ENCODE peak calls at places on chromosome 16, in nine cellular contexts. K is BE2C; I is GM23338; N is epithelial cell of esophagus; B is astrocyte of the cerebellum; J is heart right ventricle; F is AG04450; U is keratinocyte; C is CD8-positive, alpha-beta T cell. O is an unnamed sample.

GRCh38 chr16:67116388-67117311 is 6.9 kb downstream of the PHAF1 start:
- DNase-seq in N (peak), I (no peak), J (no peak), U (no peak), F (no peak), K (no peak), C (no peak), B (no peak), O (no peak)

GRCh38 chr16:83967091-83967490 is 953 bp upstream of the NECAB2 start:
- DNase-seq in J (no peak), B (no peak), K (no peak), U (no peak), F (no peak), I (no peak), N (no peak), C (no peak), O (no peak)

GRCh38 chr16:24771132-24771778 is 41.8 kb downstream of the TNRC6A start:
- DNase-seq in N (peak), I (no peak), F (peak), J (no peak), K (no peak), B (no peak), C (no peak), U (no peak), O (peak)

GRCh38 chr16:85689285-85689949 is 663 bp upstream of the GINS2 start:
- DNase-seq in J (no peak), I (peak), B (no peak), U (no peak), F (no peak), N (no peak), K (no peak), C (no peak), O (no peak)

GRCh38 chr16:21684199-21684598 is 20.4 kb downstream of the OTOA start:
- DNase-seq in K (peak), J (no peak), N (no peak), U (no peak), I (peak), F (no peak), C (no peak), B (no peak), O (no peak)

GRCh38 chr16:79076039-79076767 is 524.3 kb downstream of the MAF start:
- DNase-seq in F (no peak), B (no peak), C (no peak), K (no peak), U (no peak), J (no peak), N (no peak), I (no peak), O (no peak)

GRCh38 chr16:35557731-35558130 is 2098.3 kb downstream of the TP53TG3F start:
- DNase-seq in U (no peak), C (no peak), J (no peak), F (no peak), B (no peak), K (no peak), N (no peak), I (no peak), O (no peak)

GRCh38 chr16:79698341-79698753 is 97.8 kb upstream of the MAF start:
- DNase-seq in U (no peak), F (peak), N (no peak), C (no peak), J (peak), K (no peak), B (no peak), I (no peak), O (no peak)

GRCh38 chr16:72957303-72958277 is 90.3 kb downstream of the ZFHX3 start:
- DNase-seq in C (no peak), N (no peak), I (no peak), B (no peak), U (no peak), F (no peak), K (no peak), J (no peak), O (no peak)

GRCh38 chr16:21619765-21620462 is 20.5 kb downstream of the METTL9 start:
- DNase-seq in C (no peak), I (no peak), K (no peak), B (no peak), U (no peak), J (no peak), N (no peak), F (no peak), O (no peak)

GRCh38 chr16:85625053-85625452 is 11.9 kb downstream of the GSE1 start:
- DNase-seq in K (peak), U (no peak), C (no peak), I (no peak), F (no peak), J (no peak), B (no peak), N (no peak), O (no peak)

GRCh38 chr16:66434619-66435430 is 7.7 kb downstream of the BEAN1 start:
- DNase-seq in K (no peak), N (no peak), B (no peak), U (no peak), C (no peak), I (peak), F (no peak), J (no peak), O (no peak)

GRCh38 chr16:58086381-58087208 is 42.6 kb downstream of the CFAP20 start:
- DNase-seq in K (no peak), I (no peak), N (no peak), U (no peak), C (no peak), F (no peak), J (no peak), B (no peak), O (no peak)

GRCh38 chr16:89505204-89506112 is 2.7 kb upstream of the SPG7 start:
- DNase-seq in U (peak), B (no peak), F (peak), J (peak), N (peak), C (peak), I (no peak), K (peak), O (peak)

GRCh38 chr16:10787304-10787703 is 31.3 kb downstream of the TVP23A start:
- DNase-seq in J (no peak), C (no peak), B (no peak), N (no peak), F (no peak), I (no peak), K (peak), U (no peak), O (no peak)

GRCh38 chr16:53094013-53094630 is 39.3 kb downstream of the CHD9 start:
- DNase-seq in F (no peak), C (no peak), U (no peak), K (peak), J (peak), N (peak), B (no peak), I (no peak), O (peak)

GRCh38 chr16:11092788-11093577 is 148.6 kb downstream of the CLEC16A start:
- DNase-seq in K (no peak), I (no peak), F (no peak), N (no peak), B (no peak), U (no peak), C (no peak), J (no peak), O (no peak)

GRCh38 chr16:70738083-70738977 is 52.5 kb upstream of the MTSS2 start:
- DNase-seq in J (peak), B (no peak), N (peak), U (no peak), F (peak), I (peak), K (peak), C (no peak), O (peak)

GRCh38 chr16:22329199-22329695 is 32.0 kb downstream of the POLR3E start:
- DNase-seq in F (no peak), K (no peak), C (no peak), B (no peak), J (no peak), U (no peak), I (no peak), N (no peak), O (no peak)

GRCh38 chr16:84367750-84368320 is 503 bp upstream of the ATP2C2 start:
- DNase-seq in K (no peak), J (no peak), B (no peak), U (no peak), F (no peak), I (peak), C (no peak), N (peak), O (no peak)

GRCh38 chr16:76125871-76126270 is 151.3 kb upstream of the CNTNAP4 start:
- DNase-seq in F (no peak), I (no peak), K (no peak), B (no peak), U (no peak), C (no peak), J (no peak), N (peak), O (peak)

GRCh38 chr16:75477680-75478473 is 13.4 kb upstream of the TMEM170A start:
- DNase-seq in F (no peak), J (no peak), I (no peak), C (no peak), B (no peak), U (no peak), N (peak), K (no peak), O (peak)

GRCh38 chr16:85913688-85914422 is 14.9 kb downstream of the IRF8 start:
- DNase-seq in U (no peak), C (no peak), J (no peak), I (no peak), N (no peak), F (no peak), K (no peak), B (no peak), O (no peak)

GRCh38 chr16:73794936-73795335 is 501.7 kb upstream of the PSMD7 start:
- DNase-seq in B (no peak), C (no peak), I (no peak), N (no peak), K (no peak), U (no peak), J (peak), F (no peak), O (no peak)

GRCh38 chr16:9364721-9365693 is 273.6 kb downstream of the HAPSTR1 start:
- DNase-seq in I (no peak), N (no peak), C (no peak), J (peak), B (no peak), U (no peak), F (no peak), K (no peak), O (no peak)

GRCh38 chr16:70589998-70590471 is 56.3 kb upstream of the IL34 start:
- DNase-seq in K (no peak), U (no peak), J (peak), B (no peak), C (no peak), F (no peak), I (peak), N (peak), O (peak)

DNA sequence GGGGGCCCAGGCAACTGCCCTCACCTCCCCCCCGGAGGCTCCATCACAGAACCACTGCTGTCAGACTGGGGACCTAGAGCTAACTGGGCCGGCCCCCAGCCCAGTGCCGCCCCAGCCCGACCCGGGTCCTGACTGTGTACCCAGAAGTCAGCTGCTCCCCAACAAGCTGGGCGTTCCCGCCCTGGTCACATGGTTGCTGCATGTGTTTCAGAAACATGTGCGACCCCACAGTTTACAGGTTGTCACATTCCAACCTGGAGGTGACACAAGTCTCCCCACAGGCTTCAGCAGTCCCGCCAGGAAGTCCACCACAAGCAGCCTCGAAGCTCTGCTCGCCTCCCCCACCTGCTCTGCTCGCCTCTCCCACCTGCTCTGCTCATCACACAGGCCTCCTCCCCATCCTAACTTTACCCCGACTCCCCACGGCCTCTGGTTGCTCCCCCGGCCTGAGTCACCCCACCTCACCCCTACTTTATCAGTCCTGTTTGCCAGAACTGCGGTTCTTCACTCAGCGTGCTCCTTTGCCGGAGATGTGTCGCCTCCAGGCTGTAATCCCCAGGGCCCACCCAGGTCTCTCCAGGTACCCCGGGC is 968 bp downstream of the MRPL28 start:
- DNase-seq in N (no peak), I (no peak), C (no peak), U (no peak), B (no peak), K (no peak), F (no peak), J (no peak), O (no peak)
- H3K4me3 ChIP-seq in N (peak), I (peak), C (no peak), U (peak), B (peak), K (no peak), F (peak), J (peak), O (peak)

GRCh38 chr16:81366316-81366932 is 51.7 kb downstream of the GAN start:
- DNase-seq in U (no peak), N (peak), C (no peak), J (no peak), K (no peak), I (peak), B (peak), F (peak), O (peak)
- TF ChIP-seq CTCF in U (no peak), N (peak), C (peak), J (peak), K (peak), I (peak), B (peak), F (peak), O (peak)

GRCh38 chr16:68233835-68234187 is 2.1 kb downstream of the ESRP2 start:
- DNase-seq in I (no peak), B (no peak), J (no peak), F (no peak), U (no peak), K (no peak), C (no peak), N (no peak), O (no peak)
- H3K4me3 ChIP-seq in I (peak), B (no peak), J (no peak), F (no peak), U (peak), K (no peak), C (no peak), N (peak), O (peak)

DNA sequence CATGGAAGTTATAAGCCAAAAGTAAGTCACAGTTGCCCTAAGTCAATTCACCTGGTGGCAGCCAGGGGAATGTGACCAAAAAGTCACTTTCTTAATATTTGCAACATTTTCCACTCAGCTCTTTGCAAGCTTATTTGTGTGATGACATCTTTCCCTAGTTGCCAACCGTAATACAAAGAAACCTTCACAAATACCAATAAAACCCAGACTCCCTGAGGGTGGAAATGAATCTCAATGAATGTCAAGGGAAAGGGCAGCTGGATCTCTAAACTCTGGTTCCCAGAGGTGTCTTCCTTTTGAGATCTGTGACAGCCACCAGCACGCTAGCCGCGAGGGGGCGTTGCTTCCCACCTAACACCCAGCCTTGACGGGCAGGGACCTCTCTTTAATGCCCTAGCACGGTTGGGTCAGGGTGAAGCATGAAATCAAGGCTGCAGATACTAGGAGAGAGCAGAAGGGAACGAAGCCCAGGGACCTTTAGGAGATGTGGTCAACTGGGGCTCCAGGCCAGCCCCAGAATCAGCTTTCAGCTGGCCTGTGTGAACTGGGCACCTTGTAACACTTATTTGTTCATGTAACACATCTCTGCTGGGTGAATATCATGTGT is 82.2 kb downstream of the CMC2 start:
- DNase-seq in N (peak), K (peak), U (no peak), B (peak), C (no peak), F (no peak), J (peak), I (peak), O (peak)
- TF ChIP-seq CTCF in N (peak), K (peak), U (peak), B (peak), C (peak), F (peak), J (peak), I (peak), O (peak)

GRCh38 chr16:77288222-77288621 is 89.0 kb downstream of the SYCE1L start:
- DNase-seq in B (peak), I (no peak), J (no peak), U (no peak), K (no peak), C (no peak), F (peak), N (peak), O (peak)
- H3K4me3 ChIP-seq in B (no peak), I (no peak), J (no peak), U (no peak), K (no peak), C (no peak), F (no peak), N (no peak), O (no peak)

GRCh38 chr16:27314986-27315332 is 1.2 kb downstream of the IL4R start:
- DNase-seq in B (no peak), K (no peak), U (no peak), J (no peak), N (no peak), I (no peak), C (no peak), F (no peak), O (no peak)

GRCh38 chr16:27317320-27317719 is 3.5 kb downstream of the IL4R start:
- DNase-seq in U (peak), F (no peak), K (no peak), C (no peak), I (no peak), N (peak), B (no peak), J (no peak), O (peak)

GRCh38 chr16:27315333-27316037 is 1.7 kb downstream of the IL4R start:
- DNase-seq in B (no peak), J (peak), K (no peak), U (peak), F (no peak), I (peak), N (peak), C (peak), O (peak)

GRCh38 chr16:27317738-27318398 is 4.1 kb downstream of the IL4R start:
- DNase-seq in C (no peak), F (no peak), J (no peak), N (no peak), B (no peak), U (no peak), K (no peak), I (no peak), O (no peak)

DNA sequence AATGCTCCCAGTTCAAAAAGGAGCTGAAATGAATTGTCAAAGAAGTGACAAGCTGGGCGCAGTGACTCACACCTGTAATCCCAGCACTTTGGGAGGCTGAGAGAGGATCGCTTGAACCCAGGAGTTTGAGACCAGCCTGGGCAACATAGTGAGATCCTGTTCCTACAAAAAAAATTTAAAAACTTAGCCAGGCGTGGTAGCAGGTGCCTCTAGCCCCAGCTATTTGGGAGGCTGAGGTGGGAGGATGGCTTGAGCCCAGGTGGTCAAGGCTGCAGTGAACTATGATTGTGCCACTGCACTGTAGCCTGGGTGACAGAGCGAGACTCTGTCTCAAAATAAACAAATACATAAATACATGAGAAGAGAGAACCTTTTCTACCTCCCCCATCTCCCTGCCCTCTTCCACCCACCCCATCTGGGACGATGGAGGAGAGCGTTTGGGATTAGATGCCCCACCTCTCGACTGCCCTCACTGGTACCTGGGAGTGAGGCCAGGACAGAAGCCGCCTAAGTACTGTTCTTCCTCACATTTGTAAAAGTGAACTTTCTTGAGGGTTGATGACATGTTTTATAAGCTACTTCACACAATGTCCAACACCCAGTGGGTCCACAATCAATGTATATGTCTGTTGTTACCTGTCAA is 2.4 kb downstream of the IL4R start:
- DNase-seq in I (no peak), U (no peak), C (no peak), J (no peak), F (no peak), K (no peak), N (no peak), B (no peak), O (no peak)
- TF ChIP-seq CTCF in I (no peak), U (no peak), C (no peak), J (no peak), F (no peak), K (no peak), N (no peak), B (no peak), O (no peak)

DNA sequence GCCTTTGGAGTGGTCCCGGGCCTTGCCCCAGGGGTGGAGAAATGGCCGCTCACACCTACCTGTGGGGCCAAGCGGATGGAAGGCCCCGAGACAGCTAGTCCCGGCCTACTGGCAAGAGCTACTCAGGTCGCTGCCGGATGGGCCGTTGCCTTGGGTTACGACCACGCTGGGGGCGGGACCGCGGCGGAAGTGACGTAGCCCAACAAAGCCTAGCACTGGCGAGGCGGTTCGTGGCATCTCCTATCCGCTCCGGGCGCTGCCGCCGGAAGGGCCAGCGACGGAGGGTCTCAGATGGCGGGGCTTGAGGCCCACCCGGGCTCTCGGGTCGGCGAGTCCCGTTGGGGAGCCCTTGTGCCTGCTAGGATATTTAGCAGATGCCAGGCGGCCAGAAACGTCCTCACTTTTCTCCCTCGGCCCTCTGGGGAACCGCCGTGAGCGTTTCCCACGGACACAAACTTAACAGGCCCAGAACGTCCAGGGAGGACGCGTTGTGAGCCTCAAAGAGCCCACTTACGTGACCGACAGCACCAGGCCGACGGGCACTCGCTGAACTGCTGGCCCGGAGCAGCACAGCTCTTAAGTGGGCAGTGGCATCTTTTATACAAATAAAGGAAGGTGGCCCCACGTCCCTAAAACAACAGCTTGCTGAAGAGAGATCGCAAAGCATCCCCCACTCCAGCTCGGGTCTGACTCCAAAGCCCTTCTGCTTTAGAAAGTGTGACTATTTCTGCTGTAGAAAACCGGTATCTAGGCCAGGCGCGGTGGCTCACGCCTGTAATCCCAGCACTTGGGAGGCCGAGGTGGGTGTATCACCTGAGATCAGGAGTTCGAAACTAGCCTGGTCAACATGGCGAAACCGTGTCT is at the start of gene C16orf46:
- DNase-seq in F (peak), C (peak), J (peak), I (peak), N (peak), B (peak), K (peak), U (no peak), O (peak)
- H3K4me3 ChIP-seq in F (peak), C (peak), J (peak), I (peak), N (peak), B (peak), K (peak), U (peak), O (peak)

O was measured in bronchial epithelial cell.